ENCODE peak calls at places on chromosomes 6 and 20, in seven cellular contexts. P is MV-4-11; R is D341Med; Y is activated gamma-delta T cell treated with Interleukin-2 at 50 U/mL for 16 hours; L is small intestine; S is mesendoderm; N is activated CD4-positive, alpha-beta T cell treated with anti-CD3 and anti-CD28 coated beads, Interleukin-2, amount 50 U/mL, for 1 hour. O is an unnamed sample.

GRCh38 chr6:79377830-79378460 is 143.5 kb upstream of the HMGN3 start:
- DNase-seq in P (no peak), R (no peak), Y (no peak), L (no peak), S (no peak), N (no peak), O (no peak)

GRCh38 chr6:142871910-142872331 is 73.1 kb downstream of the HIVEP2 start:
- DNase-seq in P (peak; percentile 45), R (no peak), Y (peak; percentile 30), L (peak; percentile 93), S (no peak), N (no peak), O (no peak)

GRCh38 chr6:43771210-43771857 is 1.3 kb downstream of the VEGFA start:
- DNase-seq in P (peak; percentile 24), R (peak; percentile 77), Y (peak; percentile 23), L (peak; percentile 84), S (peak; percentile 57), N (peak; percentile 47), O (peak; percentile 46)

GRCh38 chr6:28446818-28447511 is 3.7 kb upstream of the ZSCAN23 start:
- DNase-seq in P (no peak), R (peak; percentile 50), Y (no peak), L (no peak), S (peak; percentile 35), N (no peak), O (peak; percentile 59)

GRCh38 chr6:165950316-165950715 is 217.3 kb downstream of the TBXT start:
- DNase-seq in P (no peak), R (no peak), Y (no peak), L (no peak), S (no peak), N (no peak), O (no peak)

GRCh38 chr6:147950623-147950987 is 392.0 kb upstream of the SASH1 start:
- DNase-seq in P (no peak), R (no peak), Y (no peak), L (peak; percentile 3), S (no peak), N (no peak), O (no peak)

GRCh38 chr6:156747715-156748114 is 29.5 kb upstream of the ARID1B start:
- DNase-seq in P (no peak), R (peak; percentile 44), Y (no peak), L (no peak), S (no peak), N (no peak), O (no peak)

GRCh38 chr6:692858-693736 is at the start of gene EXOC2:
- DNase-seq in P (peak; percentile 67), R (peak; percentile 96), Y (peak; percentile 81), L (peak; percentile 84), S (peak; percentile 93), N (peak; percentile 81), O (peak; percentile 94)

GRCh38 chr6:89048985-89049384 is 31.6 kb upstream of the PNRC1 start:
- DNase-seq in P (no peak), R (no peak), Y (no peak), L (no peak), S (no peak), N (no peak), O (no peak)

GRCh38 chr6:102798631-102799030 is 1405.1 kb downstream of the GRIK2 start:
- DNase-seq in P (no peak), R (no peak), Y (no peak), L (no peak), S (peak; percentile 76), N (no peak), O (peak; percentile 62)

GRCh38 chr6:75266716-75267291 is 17.8 kb downstream of the TMEM30A start:
- DNase-seq in P (peak; percentile 54), R (peak; percentile 32), Y (no peak), L (peak; percentile 53), S (peak; percentile 56), N (no peak), O (no peak)

GRCh38 chr20:54576496-54576895 is 101.1 kb downstream of the DOK5 start:
- DNase-seq in P (no peak), R (no peak), Y (no peak), L (no peak), S (no peak), N (no peak), O (no peak)

GRCh38 chr20:25453035-25453810 is 45.8 kb downstream of the GINS1 start:
- DNase-seq in P (no peak), R (no peak), Y (no peak), L (peak; percentile 2), S (no peak), N (no peak), O (no peak)

GRCh38 chr6:127366281-127367022 is 23.0 kb upstream of the ECHDC1 start:
- DNase-seq in P (peak; percentile 78), R (no peak), Y (no peak), L (no peak), S (peak; percentile 87), N (no peak), O (no peak)

GRCh38 chr6:157587127-157587729 is 206.2 kb downstream of the ZDHHC14 start:
- DNase-seq in P (no peak), R (no peak), Y (no peak), L (no peak), S (no peak), N (no peak), O (no peak)

GRCh38 chr6:27541212-27541931 is 68.5 kb upstream of the ZNF184 start:
- DNase-seq in P (no peak), R (no peak), Y (no peak), L (no peak), S (peak; percentile 89), N (no peak), O (no peak)

GRCh38 chr6:134173936-134174789 is 121.7 kb upstream of the SLC2A12 start:
- DNase-seq in P (peak; percentile 59), R (peak; percentile 63), Y (peak; percentile 91), L (peak; percentile 89), S (peak; percentile 88), N (peak; percentile 91), O (peak; percentile 90)

GRCh38 chr6:15444881-15445280 is 199.0 kb downstream of the JARID2 start:
- DNase-seq in P (no peak), R (peak; percentile 63), Y (peak; percentile 11), L (no peak), S (peak; percentile 58), N (no peak), O (no peak)

GRCh38 chr6:112912351-112913101 is 565.4 kb downstream of the RFPL4B start:
- DNase-seq in P (no peak), R (no peak), Y (no peak), L (no peak), S (no peak), N (no peak), O (no peak)

GRCh38 chr6:89430563-89430962 is 2.4 kb upstream of the ANKRD6 start:
- DNase-seq in P (no peak), R (no peak), Y (no peak), L (no peak), S (peak; percentile 54), N (no peak), O (no peak)

GRCh38 chr6:163080228-163080627 is 334.3 kb upstream of the QKI start:
- DNase-seq in P (no peak), R (no peak), Y (no peak), L (no peak), S (no peak), N (no peak), O (no peak)

GRCh38 chr6:136846046-136846445 is 23.7 kb downstream of the PEX7 start:
- DNase-seq in P (peak; percentile 18), R (peak; percentile 43), Y (peak; percentile 5), L (peak; percentile 51), S (peak; percentile 70), N (peak; percentile 10), O (no peak)

GRCh38 chr6:3739311-3739897 is 12.1 kb downstream of the PXDC1 start:
- DNase-seq in P (no peak), R (no peak), Y (no peak), L (no peak), S (no peak), N (no peak), O (peak; percentile 16)

GRCh38 chr6:111740506-111740905 is 132.7 kb downstream of the FYN start:
- DNase-seq in P (no peak), R (no peak), Y (no peak), L (no peak), S (no peak), N (no peak), O (no peak)

GRCh38 chr6:157144861-157145260 is 178.5 kb downstream of the TMEM242 start:
- DNase-seq in P (no peak), R (no peak), Y (no peak), L (no peak), S (no peak), N (no peak), O (no peak)

GRCh38 chr20:58991720-58992119 is 10.7 kb downstream of the NELFCD start:
- DNase-seq in P (no peak), R (no peak), Y (no peak), L (no peak), S (no peak), N (no peak), O (no peak)

GRCh38 chr6:64483956-64484499 is 848.4 kb downstream of the PHF3 start:
- DNase-seq in P (no peak), R (no peak), Y (no peak), L (no peak), S (no peak), N (no peak), O (no peak)

GRCh38 chr6:83518946-83519489 is 6.7 kb downstream of the PRSS35 start:
- DNase-seq in P (no peak), R (peak; percentile 24), Y (no peak), L (no peak), S (peak; percentile 28), N (no peak), O (no peak)

GRCh38 chr20:3759316-3759715 is 8.2 kb downstream of the ADISSP start:
- DNase-seq in P (no peak), R (no peak), Y (no peak), L (no peak), S (no peak), N (no peak), O (no peak)

GRCh38 chr6:170113141-170113540 is 177.7 kb downstream of the DLL1 start:
- DNase-seq in P (no peak), R (no peak), Y (peak; percentile 1), L (no peak), S (no peak), N (no peak), O (no peak)

GRCh38 chr6:38266921-38267354 is 372.8 kb downstream of the BTBD9 start:
- DNase-seq in P (no peak), R (no peak), Y (no peak), L (no peak), S (no peak), N (no peak), O (no peak)